ENCODE peak calls at places on chromosomes 12 and 14, in seven cellular contexts. O is SK-MEL-5; R is MCF 10A; U is sciatic nerve; B is NCI-H526; K is neural progenitor cell; G is activated CD4-positive, alpha-beta T cell treated with anti-CD3 and anti-CD28 coated beads, Interleukin-2, amount 10 ng/mL, durations not matched to agents 7 days and 5 days. H is an unnamed sample.

GRCh38 chr12:111248981-111249380 is 119.9 kb downstream of the PHETA1 start:
- DNase-seq in U (no peak), O (no peak), B (no peak), R (peak), G (no peak), K (no peak), H (no peak)

GRCh38 chr12:3438401-3438800 is 52.6 kb upstream of the PRMT8 start:
- DNase-seq in R (no peak), K (no peak), O (no peak), B (no peak), U (no peak), G (no peak), H (no peak)

GRCh38 chr12:127809236-127809635 is 457.7 kb upstream of the TMEM132C start:
- DNase-seq in B (no peak), R (peak), U (no peak), K (no peak), G (no peak), O (no peak), H (peak)

GRCh38 chr12:122072031-122072970 is 6.3 kb upstream of the MLXIP start:
- DNase-seq in R (peak), U (no peak), B (no peak), G (no peak), O (peak), K (peak), H (peak)

GRCh38 chr12:10940389-10940788 is 1.3 kb upstream of the TAS2R14 start:
- DNase-seq in G (no peak), U (no peak), B (no peak), K (no peak), R (peak), O (no peak), H (peak)

GRCh38 chr12:46218509-46219095 is 50.2 kb downstream of the SLC38A1 start:
- DNase-seq in G (no peak), K (no peak), O (no peak), B (no peak), R (no peak), U (no peak), H (no peak)

GRCh38 chr12:82359115-82359478 is 768 bp downstream of the METTL25 start:
- DNase-seq in G (no peak), R (no peak), U (peak), B (peak), K (peak), O (no peak), H (no peak)

GRCh38 chr12:53217049-53217929 is 10.2 kb upstream of the ITGB7 start:
- DNase-seq in U (peak), G (no peak), O (peak), R (peak), B (no peak), K (peak), H (no peak)

GRCh38 chr12:122190842-122191668 is 8.1 kb downstream of the LRRC43 start:
- DNase-seq in G (peak), U (no peak), O (peak), K (peak), B (peak), R (peak), H (no peak)

GRCh38 chr14:78836777-78837176 is 666.6 kb downstream of the NRXN3 start:
- DNase-seq in R (peak), G (peak), O (peak), K (peak), B (peak), U (no peak), H (peak)

GRCh38 chr12:109266106-109266879 is 42.8 kb downstream of the FOXN4 start:
- DNase-seq in O (no peak), U (no peak), K (no peak), G (no peak), B (no peak), R (no peak), H (no peak)

GRCh38 chr14:31934767-31935266 is 142.3 kb upstream of the ARHGAP5 start:
- DNase-seq in R (peak), G (peak), O (peak), U (no peak), K (peak), B (peak), H (no peak)